ENCODE peak calls at places on chromosomes 2 and 18, in five cellular contexts. A is SK-N-SH; B is cardiac fibroblast; F is CD8-positive, alpha-beta T cell; N is BE2C. K is an unnamed sample.

GRCh38 chr2:162582357-162582798 is 238.4 kb downstream of the GCA start:
- DNase-seq in A (no peak), B (no peak), F (no peak), N (peak), K (no peak)

GRCh38 chr2:11827547-11827946 is 81.1 kb downstream of the LPIN1 start:
- DNase-seq in A (no peak), B (no peak), F (no peak), N (no peak), K (no peak)

GRCh38 chr2:67083978-67084377 is 313.2 kb upstream of the ETAA1 start:
- DNase-seq in A (no peak), B (no peak), F (no peak), N (no peak), K (no peak)

GRCh38 chr2:57855207-57855606 is 191.4 kb upstream of the VRK2 start:
- DNase-seq in A (no peak), B (no peak), F (no peak), N (no peak), K (no peak)

GRCh38 chr2:175478369-175478768 is 296.9 kb upstream of the ATP5MC3 start:
- DNase-seq in A (no peak), B (no peak), F (no peak), N (no peak), K (no peak)

GRCh38 chr2:157857881-157858280 is 18.2 kb downstream of the ACVR1 start:
- DNase-seq in A (no peak), B (peak), F (no peak), N (no peak), K (no peak)

GRCh38 chr2:142165790-142166189 is 35.0 kb upstream of the LRP1B start:
- DNase-seq in A (peak), B (peak), F (no peak), N (peak), K (no peak)

GRCh38 chr2:239930871-239931771 is 94.0 kb downstream of the NDUFA10 start:
- DNase-seq in A (no peak), B (no peak), F (no peak), N (peak), K (peak)

GRCh38 chr18:41395695-41396094 is 559.3 kb upstream of the PIK3C3 start:
- DNase-seq in A (no peak), B (peak), F (no peak), N (no peak), K (no peak)

GRCh38 chr2:129464036-129464435 is 515.4 kb upstream of the RAB6C start:
- DNase-seq in A (no peak), B (no peak), F (no peak), N (no peak), K (no peak)

GRCh38 chr2:64453710-64454315 is at the start of gene LGALSL:
- DNase-seq in A (peak), B (peak), F (no peak), N (peak), K (peak)

GRCh38 chr2:65232636-65233035 is 5.0 kb downstream of the ACTR2 start:
- DNase-seq in A (no peak), B (peak), F (no peak), N (no peak), K (no peak)

GRCh38 chr2:151347904-151348303 is 9.5 kb upstream of the TNFAIP6 start:
- DNase-seq in A (no peak), B (peak), F (no peak), N (no peak), K (no peak)

GRCh38 chr2:120734930-120735611 is 597 bp upstream of the GLI2 start:
- DNase-seq in A (peak), B (peak), F (no peak), N (no peak), K (no peak)

GRCh38 chr2:203584784-203585183 is 49.7 kb upstream of the RAPH1 start:
- DNase-seq in A (no peak), B (no peak), F (no peak), N (no peak), K (no peak)

GRCh38 chr18:11981633-11982366 is 493 bp downstream of the IMPA2 start:
- DNase-seq in A (no peak), B (peak), F (no peak), N (no peak), K (no peak)

GRCh38 chr2:55720417-55720816 is 26.8 kb upstream of the PNPT1 start:
- DNase-seq in A (no peak), B (no peak), F (no peak), N (peak), K (no peak)

GRCh38 chr2:26515771-26516170 is 37.8 kb upstream of the OTOF start:
- DNase-seq in A (no peak), B (no peak), F (no peak), N (no peak), K (no peak)

GRCh38 chr2:216536725-216537124 is 38.1 kb downstream of the RPL37A start:
- DNase-seq in A (peak), B (peak), F (no peak), N (peak), K (no peak)

GRCh38 chr2:150860301-150860700 is 372.8 kb upstream of the RND3 start:
- DNase-seq in A (no peak), B (no peak), F (no peak), N (no peak), K (no peak)

GRCh38 chr2:153967248-153967973 is 95.7 kb downstream of the GALNT13 start:
- DNase-seq in A (no peak), B (no peak), F (no peak), N (no peak), K (no peak)

GRCh38 chr2:62071760-62072680 is 123.9 kb upstream of the B3GNT2 start:
- DNase-seq in A (no peak), B (no peak), F (no peak), N (no peak), K (no peak)

GRCh38 chr2:239621611-239622010 is 220.8 kb upstream of the HDAC4 start:
- DNase-seq in A (no peak), B (no peak), F (no peak), N (no peak), K (no peak)

GRCh38 chr18:49756671-49757362 is 56.5 kb downstream of the ACAA2 start:
- DNase-seq in A (no peak), B (no peak), F (no peak), N (no peak), K (no peak)

GRCh38 chr2:152238021-152238420 is 62.5 kb upstream of the STAM2 start:
- DNase-seq in A (no peak), B (no peak), F (no peak), N (no peak), K (no peak)

GRCh38 chr2:20450201-20451108 is 3.6 kb downstream of the RHOB start:
- DNase-seq in A (peak), B (peak), F (no peak), N (peak), K (no peak)

GRCh38 chr2:148658807-148659722 is 14.5 kb downstream of the EPC2 start:
- DNase-seq in A (no peak), B (peak), F (no peak), N (no peak), K (no peak)

GRCh38 chr2:111227716-111228141 is 107.0 kb downstream of the BCL2L11 start:
- DNase-seq in A (no peak), B (peak), F (no peak), N (no peak), K (no peak)

GRCh38 chr18:21914739-21915319 is 174.2 kb downstream of the MIB1 start:
- DNase-seq in A (peak), B (peak), F (no peak), N (peak), K (no peak)

GRCh38 chr18:31102020-31102684 is at the start of gene DSC2:
- DNase-seq in A (peak), B (no peak), F (no peak), N (no peak), K (peak)

DNA sequence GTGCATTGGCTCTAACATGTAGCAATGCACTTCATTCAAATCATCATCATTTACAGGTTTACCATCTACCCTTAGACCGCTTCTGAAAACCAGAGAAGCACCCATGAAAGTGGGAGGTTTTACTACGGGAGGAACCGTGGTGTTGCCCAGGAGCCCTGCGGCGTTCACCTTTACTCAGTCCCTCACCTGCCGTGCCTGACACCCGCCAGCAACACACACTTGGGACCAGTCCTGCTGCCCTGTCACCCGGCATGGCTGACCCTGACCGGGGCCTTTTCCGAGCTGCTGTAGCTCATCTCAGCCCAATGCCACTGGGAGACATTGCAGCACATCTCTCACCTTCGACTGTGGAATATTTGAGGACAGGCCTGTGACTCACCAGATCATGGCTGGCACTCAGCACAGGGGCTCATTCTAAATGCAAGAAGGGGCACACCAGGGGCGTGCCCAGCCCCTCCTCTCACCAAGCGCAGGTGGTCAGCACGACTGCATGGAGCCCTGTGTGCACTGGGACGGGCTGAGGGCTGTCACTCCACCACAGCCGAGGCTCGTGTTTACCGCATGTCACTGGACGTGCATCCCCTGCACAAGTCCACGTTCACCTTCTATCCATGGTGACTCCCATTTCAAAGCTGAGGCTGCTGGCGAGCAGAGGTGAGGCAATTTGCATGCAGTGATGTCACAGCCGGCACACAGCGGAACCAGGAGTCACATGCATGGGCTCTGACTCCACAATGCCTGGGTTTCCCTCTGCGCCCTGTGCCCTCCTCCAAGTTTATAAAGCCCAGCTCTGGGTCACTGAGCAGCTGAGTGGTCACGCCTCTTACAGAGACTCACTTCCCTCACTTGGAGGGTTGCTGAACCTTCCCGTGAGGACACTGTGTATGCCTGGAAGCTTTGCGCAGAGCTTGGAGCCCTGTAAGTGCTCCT is 76.7 kb upstream of the SNTG2 start:
- DNase-seq in A (no peak), B (no peak), F (no peak), N (no peak), K (no peak)
- TF ChIP-seq CTCF in A (no peak), B (no peak), F (no peak), N (no peak), K (no peak)

GRCh38 chr2:118826093-118826492 is 21.4 kb downstream of the EN1 start:
- DNase-seq in A (no peak), B (no peak), F (no peak), N (no peak), K (no peak)

GRCh38 chr2:118822572-118822971 is 24.9 kb downstream of the EN1 start:
- DNase-seq in A (no peak), B (no peak), F (no peak), N (no peak), K (no peak)

GRCh38 chr2:118823666-118824065 is 23.8 kb downstream of the EN1 start:
- DNase-seq in A (no peak), B (no peak), F (no peak), N (no peak), K (no peak)

GRCh38 chr2:118817469-118817868 is 30.0 kb downstream of the EN1 start:
- DNase-seq in A (no peak), B (no peak), F (no peak), N (no peak), K (no peak)

DNA sequence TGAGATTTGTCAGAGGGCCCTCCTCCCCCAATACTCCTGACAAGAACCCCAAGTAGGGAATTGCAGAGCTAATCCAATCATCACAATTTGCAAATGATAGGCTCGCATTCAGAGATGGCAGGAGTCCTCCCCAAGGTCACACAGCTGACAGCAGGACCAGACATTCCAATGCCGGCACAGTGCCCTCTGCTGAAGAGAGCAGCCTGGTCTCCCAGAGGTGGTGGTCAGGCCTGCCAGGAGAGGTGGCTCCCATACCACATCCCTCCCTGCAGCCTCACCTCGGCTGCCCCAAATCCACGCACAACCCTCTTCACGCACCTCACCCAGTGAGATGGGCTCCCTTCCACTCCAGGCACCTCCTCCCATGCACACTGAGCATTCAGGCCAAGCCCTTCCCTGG is 25.4 kb downstream of the EN1 start:
- DNase-seq in A (no peak), B (no peak), F (no peak), N (no peak), K (no peak)
- TF ChIP-seq CTCF in A (no peak), B (no peak), F (no peak), N (no peak), K (no peak)

DNA sequence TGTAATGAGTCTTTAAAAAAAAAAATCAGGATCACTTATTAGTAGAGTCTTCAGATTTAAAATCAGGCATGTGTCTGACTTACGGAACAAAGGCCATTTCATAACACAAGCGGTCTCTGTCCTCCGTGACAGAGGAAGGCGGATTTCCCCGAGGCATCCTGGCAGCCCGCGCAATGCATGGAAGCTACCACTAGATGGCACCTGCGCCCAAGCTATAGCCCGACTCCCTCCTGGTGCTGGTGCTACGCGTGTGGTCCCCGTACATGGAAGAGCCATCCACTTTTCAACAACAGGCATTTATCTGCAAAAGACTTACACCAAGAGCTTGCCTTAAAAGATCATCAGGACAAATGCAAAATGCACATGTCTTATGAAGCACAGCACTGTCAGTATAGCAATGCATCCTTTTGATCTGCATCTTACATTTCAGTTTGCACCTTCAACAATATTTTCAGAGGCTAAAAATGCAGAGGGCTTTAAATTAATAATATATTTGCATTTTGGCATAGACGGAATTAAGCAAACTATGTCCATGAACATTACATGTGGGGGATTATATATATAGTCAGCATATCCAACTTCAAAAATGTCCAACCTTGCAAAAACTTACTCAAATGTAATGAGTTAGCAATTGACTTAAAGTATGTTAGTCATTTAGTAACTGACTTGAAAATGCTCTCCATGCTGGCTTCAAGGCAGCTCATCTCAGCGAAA is 96.0 kb downstream of the ZNF516 start:
- DNase-seq in A (peak), B (peak), F (peak), N (peak), K (peak)
- TF ChIP-seq CTCF in A (peak), B (peak), F (peak), N (peak), K (peak)

GRCh38 chr2:113720167-113720566 is 36.3 kb downstream of the SLC35F5 start:
- DNase-seq in A (peak), B (peak), F (no peak), N (no peak), K (no peak)
- TF ChIP-seq CTCF in A (peak), B (peak), F (peak), N (no peak), K (no peak)

GRCh38 chr2:32632089-32632488 is 4.2 kb downstream of the TTC27 start:
- DNase-seq in A (no peak), B (peak), F (no peak), N (no peak), K (no peak)
- TF ChIP-seq CTCF in A (no peak), B (no peak), F (no peak), N (no peak), K (no peak)

DNA sequence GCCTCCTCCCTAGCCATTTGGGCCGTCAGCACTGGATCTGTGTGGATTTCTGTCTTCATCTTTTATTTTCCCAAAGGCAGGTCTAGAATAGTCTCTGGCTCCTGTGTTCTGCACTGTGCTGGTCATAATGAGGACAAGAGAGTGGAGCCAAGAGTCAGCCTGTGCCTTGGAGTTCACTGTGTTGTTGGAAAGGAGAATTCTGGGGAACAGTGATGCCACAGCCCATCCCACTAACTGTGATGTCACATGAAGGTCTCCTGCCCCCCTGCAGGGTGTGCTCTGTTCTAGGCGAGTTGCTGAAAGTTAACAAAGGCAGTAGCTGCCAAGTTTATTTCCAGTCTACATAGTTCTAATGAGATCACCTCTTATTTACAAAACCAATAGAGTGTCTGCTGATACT is 248.5 kb downstream of the TPGS2 start:
- DNase-seq in A (no peak), B (peak), F (no peak), N (no peak), K (no peak)
- TF ChIP-seq CTCF in A (no peak), B (no peak), F (no peak), N (no peak), K (no peak)

DNA sequence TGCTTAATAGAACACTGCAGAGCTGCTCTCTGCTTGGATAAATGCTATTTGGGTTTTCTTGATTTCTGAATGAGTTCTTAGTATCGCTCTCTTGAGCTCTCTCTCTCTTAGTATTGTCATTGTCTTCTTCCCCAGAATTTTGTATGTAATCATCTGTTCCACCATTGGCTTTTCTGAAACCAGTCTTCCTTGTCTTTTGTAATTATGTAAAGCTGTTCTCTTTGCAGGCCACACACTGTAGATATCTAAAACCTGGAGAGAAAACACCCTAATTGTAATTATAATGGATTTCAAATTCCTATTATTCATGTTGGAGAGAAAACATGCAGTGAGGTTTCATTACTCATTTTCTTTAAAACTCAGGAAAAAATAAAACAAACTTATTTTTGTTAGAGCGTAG is 333.1 kb upstream of the CHAC2 start:
- DNase-seq in A (no peak), B (no peak), F (no peak), N (no peak), K (no peak)
- TF ChIP-seq CTCF in A (no peak), B (no peak), F (no peak), N (no peak), K (no peak)

DNA sequence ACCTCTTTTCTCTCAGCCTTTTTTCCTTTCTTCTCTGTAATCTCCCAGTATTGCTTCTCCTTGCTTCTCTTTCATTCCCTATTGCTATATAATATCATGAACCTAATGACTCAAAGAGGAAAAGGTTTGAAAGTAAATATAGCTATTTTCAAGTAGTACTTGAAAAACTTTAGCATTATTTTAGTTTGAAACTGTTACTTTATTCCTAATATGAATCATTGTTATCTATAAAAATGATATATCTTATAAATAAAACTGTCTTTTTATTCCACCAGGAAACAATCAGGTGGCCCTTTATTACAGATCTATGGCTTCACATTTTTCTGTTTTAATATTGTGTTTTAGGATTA is 311 bp upstream of the SCN1A start:
- DNase-seq in A (no peak), B (no peak), F (no peak), N (no peak), K (no peak)
- TF ChIP-seq CTCF in A (no peak), B (no peak), F (no peak), N (no peak), K (peak)

GRCh38 chr2:46643493-46643892 is 164.1 kb downstream of the TMEM247 start:
- DNase-seq in A (no peak), B (no peak), F (no peak), N (no peak), K (no peak)
- TF ChIP-seq CTCF in A (peak), B (no peak), F (no peak), N (peak), K (no peak)

K was measured in mesothelial cell of epicardium.